ENCODE peak calls at places on chromosomes 13 and 19, in ten cellular contexts. One of them, this sample, is unnamed.

GRCh38 chr13:107144432-107144831 is 576.5 kb upstream of the ARGLU1 start:
- DNase-seq in brain microvascular endothelial cell: no peak
- DNase-seq in A549: no peak
- DNase-seq in AG04449: no peak
- DNase-seq in GM23338: peak; percentile 11
- DNase-seq in fibroblast of mammary gland: peak; percentile 5
- DNase-seq in CD8-positive, alpha-beta T cell: no peak
- DNase-seq in Caco-2: no peak
- DNase-seq in GM12865: no peak
- DNase-seq in hepatocyte: no peak
- DNase-seq in this sample: no peak

GRCh38 chr19:33194527-33194883 is 375 bp downstream of the LRP3 start:
- DNase-seq in Caco-2: no peak
- DNase-seq in hepatocyte: peak; percentile 44
- DNase-seq in AG04449: no peak
- DNase-seq in GM12865: no peak
- DNase-seq in fibroblast of mammary gland: no peak
- DNase-seq in brain microvascular endothelial cell: no peak
- DNase-seq in A549: no peak
- DNase-seq in CD8-positive, alpha-beta T cell: no peak
- DNase-seq in GM23338: peak; percentile 36
- DNase-seq in this sample: no peak

GRCh38 chr13:111636804-111637203 is 316.4 kb downstream of the TEX29 start:
- DNase-seq in AG04449: no peak
- DNase-seq in fibroblast of mammary gland: no peak
- DNase-seq in brain microvascular endothelial cell: no peak
- DNase-seq in CD8-positive, alpha-beta T cell: no peak
- DNase-seq in Caco-2: no peak
- DNase-seq in GM12865: no peak
- DNase-seq in A549: no peak
- DNase-seq in hepatocyte: no peak
- DNase-seq in GM23338: no peak
- DNase-seq in this sample: no peak

GRCh38 chr13:111909501-111909900 is 157.4 kb upstream of the SOX1 start:
- DNase-seq in fibroblast of mammary gland: no peak
- DNase-seq in CD8-positive, alpha-beta T cell: peak; percentile 29
- DNase-seq in AG04449: no peak
- DNase-seq in GM12865: no peak
- DNase-seq in GM23338: no peak
- DNase-seq in brain microvascular endothelial cell: no peak
- DNase-seq in hepatocyte: no peak
- DNase-seq in Caco-2: no peak
- DNase-seq in A549: no peak
- DNase-seq in this sample: no peak

GRCh38 chr13:79987761-79988160 is 353.2 kb downstream of the SPRY2 start:
- DNase-seq in AG04449: no peak
- DNase-seq in A549: no peak
- DNase-seq in GM23338: no peak
- DNase-seq in fibroblast of mammary gland: no peak
- DNase-seq in brain microvascular endothelial cell: no peak
- DNase-seq in hepatocyte: no peak
- DNase-seq in CD8-positive, alpha-beta T cell: no peak
- DNase-seq in Caco-2: no peak
- DNase-seq in GM12865: no peak
- DNase-seq in this sample: no peak

GRCh38 chr13:95644611-95645052 is at the start of gene DZIP1:
- DNase-seq in Caco-2: peak; percentile 80
- DNase-seq in A549: peak; percentile 52
- DNase-seq in GM23338: peak; percentile 97
- DNase-seq in CD8-positive, alpha-beta T cell: no peak
- DNase-seq in AG04449: no peak
- DNase-seq in fibroblast of mammary gland: peak; percentile 83
- DNase-seq in hepatocyte: peak; percentile 76
- DNase-seq in brain microvascular endothelial cell: peak; percentile 81
- DNase-seq in GM12865: peak; percentile 74
- DNase-seq in this sample: no peak

GRCh38 chr19:45710731-45711130 is 18.3 kb downstream of the QPCTL start:
- DNase-seq in fibroblast of mammary gland: no peak
- DNase-seq in A549: no peak
- DNase-seq in Caco-2: no peak
- DNase-seq in GM12865: no peak
- DNase-seq in CD8-positive, alpha-beta T cell: no peak
- DNase-seq in hepatocyte: no peak
- DNase-seq in brain microvascular endothelial cell: no peak
- DNase-seq in AG04449: no peak
- DNase-seq in GM23338: no peak
- DNase-seq in this sample: no peak

GRCh38 chr19:44093931-44094765 is at the start of gene ZNF224:
- DNase-seq in Caco-2: peak; percentile 92
- DNase-seq in A549: peak; percentile 97
- DNase-seq in GM23338: peak; percentile 97
- DNase-seq in AG04449: no peak
- DNase-seq in fibroblast of mammary gland: peak; percentile 88
- DNase-seq in brain microvascular endothelial cell: peak; percentile 93
- DNase-seq in hepatocyte: peak; percentile 95
- DNase-seq in CD8-positive, alpha-beta T cell: peak; percentile 87
- DNase-seq in GM12865: peak; percentile 94
- DNase-seq in this sample: peak; percentile 37

GRCh38 chr19:34962281-34962944 is 1.6 kb downstream of the ZNF792 start:
- DNase-seq in A549: no peak
- DNase-seq in Caco-2: no peak
- DNase-seq in AG04449: no peak
- DNase-seq in hepatocyte: no peak
- DNase-seq in CD8-positive, alpha-beta T cell: peak; percentile 57
- DNase-seq in GM12865: no peak
- DNase-seq in fibroblast of mammary gland: no peak
- DNase-seq in GM23338: no peak
- DNase-seq in brain microvascular endothelial cell: no peak
- DNase-seq in this sample: no peak

GRCh38 chr19:12564016-12564664 is 12.9 kb upstream of the ZNF564 start:
- DNase-seq in AG04449: peak; percentile 76
- DNase-seq in hepatocyte: peak; percentile 91
- DNase-seq in GM23338: peak; percentile 91
- DNase-seq in CD8-positive, alpha-beta T cell: peak; percentile 96
- DNase-seq in fibroblast of mammary gland: peak; percentile 86
- DNase-seq in GM12865: peak; percentile 92
- DNase-seq in Caco-2: peak; percentile 90
- DNase-seq in A549: peak; percentile 55
- DNase-seq in brain microvascular endothelial cell: peak; percentile 90
- DNase-seq in this sample: peak; percentile 57
- TF ChIP-seq CTCF in AG04449: peak; percentile 97
- TF ChIP-seq CTCF in hepatocyte: peak; percentile 95
- TF ChIP-seq CTCF in GM23338: peak; percentile 97
- TF ChIP-seq CTCF in CD8-positive, alpha-beta T cell: peak; percentile 91
- TF ChIP-seq CTCF in fibroblast of mammary gland: peak; percentile 97
- TF ChIP-seq CTCF in GM12865: peak; percentile 98
- TF ChIP-seq CTCF in Caco-2: peak; percentile 82
- TF ChIP-seq CTCF in A549: peak; percentile 22
- TF ChIP-seq CTCF in brain microvascular endothelial cell: peak; percentile 98
- TF ChIP-seq CTCF in this sample: peak; percentile 98

GRCh38 chr13:77398825-77399620 is 72.1 kb upstream of the MYCBP2 start:
- DNase-seq in GM12865: no peak
- DNase-seq in fibroblast of mammary gland: no peak
- DNase-seq in AG04449: no peak
- DNase-seq in GM23338: no peak
- DNase-seq in hepatocyte: no peak
- DNase-seq in A549: no peak
- DNase-seq in CD8-positive, alpha-beta T cell: no peak
- DNase-seq in brain microvascular endothelial cell: no peak
- DNase-seq in Caco-2: no peak
- DNase-seq in this sample: no peak

GRCh38 chr13:77397636-77398035 is 70.7 kb upstream of the MYCBP2 start:
- DNase-seq in GM23338: no peak
- DNase-seq in GM12865: no peak
- DNase-seq in brain microvascular endothelial cell: no peak
- DNase-seq in A549: no peak
- DNase-seq in hepatocyte: no peak
- DNase-seq in CD8-positive, alpha-beta T cell: no peak
- DNase-seq in fibroblast of mammary gland: peak; percentile 48
- DNase-seq in AG04449: no peak
- DNase-seq in Caco-2: no peak
- DNase-seq in this sample: no peak
- H3K4me3 ChIP-seq in GM23338: no peak overlapping the region
- H3K4me3 ChIP-seq in GM12865: no peak overlapping the region
- H3K4me3 ChIP-seq in brain microvascular endothelial cell: no peak overlapping the region
- H3K4me3 ChIP-seq in A549: no peak overlapping the region
- H3K4me3 ChIP-seq in hepatocyte: no peak overlapping the region
- H3K4me3 ChIP-seq in CD8-positive, alpha-beta T cell: no peak overlapping the region
- H3K4me3 ChIP-seq in fibroblast of mammary gland: no peak overlapping the region
- H3K4me3 ChIP-seq in AG04449: no peak overlapping the region
- H3K4me3 ChIP-seq in Caco-2: no peak overlapping the region
- H3K4me3 ChIP-seq in this sample: no peak overlapping the region

GRCh38 chr19:13803038-13803437 is 7.8 kb downstream of the ZSWIM4 start:
- DNase-seq in brain microvascular endothelial cell: no peak
- DNase-seq in GM12865: no peak
- DNase-seq in A549: no peak
- DNase-seq in CD8-positive, alpha-beta T cell: no peak
- DNase-seq in Caco-2: no peak
- DNase-seq in AG04449: no peak
- DNase-seq in fibroblast of mammary gland: no peak
- DNase-seq in GM23338: no peak
- DNase-seq in hepatocyte: no peak
- DNase-seq in this sample: peak; percentile 27

GRCh38 chr19:13807421-13808021 is 12.3 kb downstream of the ZSWIM4 start:
- DNase-seq in CD8-positive, alpha-beta T cell: no peak
- DNase-seq in AG04449: no peak
- DNase-seq in brain microvascular endothelial cell: no peak
- DNase-seq in hepatocyte: no peak
- DNase-seq in Caco-2: no peak
- DNase-seq in fibroblast of mammary gland: no peak
- DNase-seq in GM12865: no peak
- DNase-seq in GM23338: no peak
- DNase-seq in A549: no peak
- DNase-seq in this sample: no peak

GRCh38 chr19:13806728-13807127 is 11.5 kb downstream of the ZSWIM4 start:
- DNase-seq in Caco-2: no peak
- DNase-seq in fibroblast of mammary gland: no peak
- DNase-seq in CD8-positive, alpha-beta T cell: no peak
- DNase-seq in A549: no peak
- DNase-seq in brain microvascular endothelial cell: no peak
- DNase-seq in GM23338: no peak
- DNase-seq in GM12865: no peak
- DNase-seq in hepatocyte: no peak
- DNase-seq in AG04449: no peak
- DNase-seq in this sample: no peak

GRCh38 chr19:13808856-13809255 is 13.6 kb downstream of the ZSWIM4 start:
- DNase-seq in fibroblast of mammary gland: no peak
- DNase-seq in Caco-2: no peak
- DNase-seq in AG04449: no peak
- DNase-seq in brain microvascular endothelial cell: no peak
- DNase-seq in GM23338: no peak
- DNase-seq in hepatocyte: no peak
- DNase-seq in A549: no peak
- DNase-seq in CD8-positive, alpha-beta T cell: no peak
- DNase-seq in GM12865: no peak
- DNase-seq in this sample: no peak

GRCh38 chr19:13804830-13805683 is 9.8 kb downstream of the ZSWIM4 start:
- DNase-seq in fibroblast of mammary gland: no peak
- DNase-seq in A549: no peak
- DNase-seq in AG04449: no peak
- DNase-seq in GM23338: peak; percentile 89
- DNase-seq in brain microvascular endothelial cell: no peak
- DNase-seq in hepatocyte: no peak
- DNase-seq in CD8-positive, alpha-beta T cell: no peak
- DNase-seq in Caco-2: peak; percentile 35
- DNase-seq in GM12865: no peak
- DNase-seq in this sample: no peak
- TF ChIP-seq CTCF in fibroblast of mammary gland: no peak
- TF ChIP-seq CTCF in A549: no peak
- TF ChIP-seq CTCF in AG04449: peak; percentile 18
- TF ChIP-seq CTCF in GM23338: peak; percentile 91
- TF ChIP-seq CTCF in brain microvascular endothelial cell: peak; percentile 41
- TF ChIP-seq CTCF in hepatocyte: peak; percentile 18
- TF ChIP-seq CTCF in CD8-positive, alpha-beta T cell: no peak
- TF ChIP-seq CTCF in Caco-2: peak; percentile 33
- TF ChIP-seq CTCF in GM12865: no peak
- TF ChIP-seq CTCF in this sample: peak; percentile 24

GRCh38 chr19:1864480-1865171 is 1.2 kb upstream of the KLF16 start:
- DNase-seq in Caco-2: peak; percentile 89
- DNase-seq in hepatocyte: peak; percentile 87
- DNase-seq in GM12865: peak; percentile 89
- DNase-seq in GM23338: peak; percentile 90
- DNase-seq in brain microvascular endothelial cell: no peak
- DNase-seq in A549: no peak
- DNase-seq in CD8-positive, alpha-beta T cell: peak; percentile 73
- DNase-seq in AG04449: no peak
- DNase-seq in fibroblast of mammary gland: peak; percentile 57
- DNase-seq in this sample: no peak

GRCh38 chr19:1863638-1864479 is 480 bp upstream of the KLF16 start:
- DNase-seq in AG04449: peak; percentile 42
- DNase-seq in brain microvascular endothelial cell: peak; percentile 74
- DNase-seq in CD8-positive, alpha-beta T cell: peak; percentile 96
- DNase-seq in A549: no peak
- DNase-seq in GM12865: peak; percentile 97
- DNase-seq in hepatocyte: peak; percentile 97
- DNase-seq in GM23338: peak; percentile 98
- DNase-seq in Caco-2: peak; percentile 96
- DNase-seq in fibroblast of mammary gland: peak; percentile 90
- DNase-seq in this sample: peak; percentile 67

GRCh38 chr19:1867359-1867724 is 4.0 kb upstream of the KLF16 start:
- DNase-seq in A549: no peak
- DNase-seq in AG04449: no peak
- DNase-seq in Caco-2: no peak
- DNase-seq in GM12865: no peak
- DNase-seq in CD8-positive, alpha-beta T cell: no peak
- DNase-seq in GM23338: no peak
- DNase-seq in fibroblast of mammary gland: no peak
- DNase-seq in hepatocyte: no peak
- DNase-seq in brain microvascular endothelial cell: no peak
- DNase-seq in this sample: no peak

GRCh38 chr19:1866693-1867358 is 3.4 kb upstream of the KLF16 start:
- DNase-seq in GM12865: no peak
- DNase-seq in hepatocyte: no peak
- DNase-seq in CD8-positive, alpha-beta T cell: no peak
- DNase-seq in fibroblast of mammary gland: no peak
- DNase-seq in GM23338: no peak
- DNase-seq in brain microvascular endothelial cell: no peak
- DNase-seq in AG04449: no peak
- DNase-seq in A549: no peak
- DNase-seq in Caco-2: no peak
- DNase-seq in this sample: no peak

DNA sequence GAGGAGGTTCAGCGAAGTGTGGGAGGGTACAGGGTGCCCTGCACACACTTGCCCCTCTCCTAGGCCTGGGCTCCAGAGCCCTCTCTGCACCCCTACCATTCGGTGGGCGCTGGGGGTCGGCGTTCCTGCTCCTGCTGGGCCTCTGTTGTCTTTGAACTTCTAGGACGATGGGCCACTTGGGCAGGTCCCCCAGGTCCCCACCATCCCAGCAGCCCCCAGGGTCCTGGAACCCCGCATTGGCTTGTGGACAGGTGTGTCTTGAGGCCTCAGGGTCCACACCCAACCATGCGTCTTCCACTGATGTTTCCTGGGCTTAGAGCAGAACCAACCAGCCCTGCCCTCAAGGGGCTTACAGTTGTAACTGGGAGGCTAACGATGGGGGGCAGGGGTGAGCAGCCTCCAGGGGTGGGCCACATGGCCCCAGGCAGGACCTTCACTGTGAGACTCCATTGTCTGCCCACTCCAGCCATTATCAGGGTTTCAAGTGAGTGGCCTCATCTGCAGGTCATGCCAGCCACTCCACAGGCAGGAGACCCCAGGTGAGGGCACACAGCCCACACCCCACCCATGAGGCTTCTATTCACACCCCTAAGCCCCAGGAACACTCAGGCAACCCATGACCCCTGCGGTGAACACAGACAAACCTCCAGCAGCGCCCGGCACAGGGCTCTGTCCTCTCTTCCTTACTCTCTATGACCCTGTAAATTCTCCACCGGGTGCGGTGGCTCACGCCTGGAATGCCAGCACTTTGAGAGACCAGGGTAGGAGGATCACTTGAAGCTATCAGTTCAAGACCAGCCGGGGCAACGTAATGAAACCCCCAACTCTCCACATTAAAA is 2.0 kb upstream of the KLF16 start:
- DNase-seq in Caco-2: no peak
- DNase-seq in brain microvascular endothelial cell: no peak
- DNase-seq in GM12865: no peak
- DNase-seq in AG04449: no peak
- DNase-seq in fibroblast of mammary gland: no peak
- DNase-seq in hepatocyte: no peak
- DNase-seq in A549: no peak
- DNase-seq in GM23338: no peak
- DNase-seq in CD8-positive, alpha-beta T cell: no peak
- DNase-seq in this sample: no peak
- H3K4me3 ChIP-seq in Caco-2: peak overlapping the region; percentile 64
- H3K4me3 ChIP-seq in brain microvascular endothelial cell: peak overlapping the region; percentile 70
- H3K4me3 ChIP-seq in GM12865: peak overlapping the region; percentile 82
- H3K4me3 ChIP-seq in AG04449: peak overlapping the region; percentile 73
- H3K4me3 ChIP-seq in fibroblast of mammary gland: peak overlapping the region; percentile 4
- H3K4me3 ChIP-seq in hepatocyte: no peak overlapping the region
- H3K4me3 ChIP-seq in A549: peak overlapping the region; percentile 68
- H3K4me3 ChIP-seq in GM23338: peak overlapping the region; percentile 92
- H3K4me3 ChIP-seq in CD8-positive, alpha-beta T cell: peak overlapping the region; percentile 96
- H3K4me3 ChIP-seq in this sample: peak overlapping the region; percentile 84